ENCODE peak calls at places on chromosomes 4 and X, in six cellular contexts. E is left lung, P is cardiac fibroblast, F is HFF-Myc, X is astrocyte of the spinal cord, Y is SK-N-SH. N is an unnamed sample.

GRCh38 chr4:8439914-8440490 is 521 bp downstream of the ACOX3 start:
- DNase-seq in E (no peak), P (peak; percentile 43), F (no peak), X (no peak), Y (no peak), N (no peak)

GRCh38 chrX:13815664-13816063 is 1.2 kb downstream of the GPM6B start:
- DNase-seq in E (no peak), P (no peak), F (no peak), X (no peak), Y (no peak), N (no peak)

GRCh38 chr4:186291256-186291890 is 25.4 kb downstream of the F11 start:
- DNase-seq in E (no peak), P (no peak), F (no peak), X (no peak), Y (no peak), N (no peak)

GRCh38 chr4:27141530-27141929 is 280.9 kb downstream of the STIM2 start:
- DNase-seq in E (no peak), P (no peak), F (no peak), X (no peak), Y (no peak), N (no peak)

GRCh38 chr4:16140520-16141249 is 56.9 kb upstream of the PROM1 start:
- DNase-seq in E (no peak), P (peak; percentile 92), F (peak; percentile 70), X (peak; percentile 98), Y (no peak), N (peak; percentile 91)

GRCh38 chr4:155077860-155078259 is 130.6 kb upstream of the NPY2R start:
- DNase-seq in E (no peak), P (no peak), F (no peak), X (no peak), Y (no peak), N (no peak)

GRCh38 chrX:11386001-11386523 is 92.8 kb downstream of the AMELX start:
- DNase-seq in E (no peak), P (peak; percentile 74), F (no peak), X (peak; percentile 61), Y (no peak), N (no peak)

GRCh38 chrX:109856974-109857373 is 123.9 kb upstream of the ACSL4 start:
- DNase-seq in E (no peak), P (peak; percentile 47), F (no peak), X (peak; percentile 42), Y (peak; percentile 19), N (no peak)

GRCh38 chr4:109969087-109969486 is 56.4 kb downstream of the EGF start:
- DNase-seq in E (no peak), P (no peak), F (no peak), X (no peak), Y (no peak), N (no peak)

GRCh38 chrX:118497180-118497814 is 1.7 kb downstream of the DOCK11 start:
- DNase-seq in E (no peak), P (no peak), F (no peak), X (no peak), Y (no peak), N (no peak)

GRCh38 chr4:42671431-42672194 is 14.7 kb upstream of the ATP8A1 start:
- DNase-seq in E (no peak), P (no peak), F (no peak), X (no peak), Y (no peak), N (no peak)

GRCh38 chrX:127038065-127038464 is 218.5 kb downstream of the PRR32 start:
- DNase-seq in E (no peak), P (no peak), F (no peak), X (no peak), Y (no peak), N (no peak)

GRCh38 chr4:61740950-61741638 is 541.0 kb downstream of the ADGRL3 start:
- DNase-seq in E (no peak), P (peak; percentile 33), F (no peak), X (no peak), Y (no peak), N (no peak)
- TF ChIP-seq CTCF in E (no peak), P (peak; percentile 28), F (no peak), X (no peak), Y (no peak), N (no peak)

GRCh38 chr4:151485541-151486131 is 76.7 kb downstream of the FHIP1A start:
- DNase-seq in E (no peak), P (no peak), F (no peak), X (no peak), Y (no peak), N (no peak)

GRCh38 chr4:151486166-151486565 is 77.2 kb downstream of the FHIP1A start:
- DNase-seq in E (no peak), P (peak; percentile 4), F (no peak), X (peak; percentile 68), Y (no peak), N (peak; percentile 63)

GRCh38 chr4:151484396-151485102 is 75.6 kb downstream of the FHIP1A start:
- DNase-seq in E (no peak), P (peak; percentile 66), F (peak; percentile 39), X (peak; percentile 91), Y (no peak), N (peak; percentile 53)

GRCh38 chr4:151489462-151490203 is 80.7 kb downstream of the FHIP1A start:
- DNase-seq in E (no peak), P (no peak), F (no peak), X (no peak), Y (no peak), N (no peak)

GRCh38 chr4:151488968-151489367 is 80.0 kb downstream of the FHIP1A start:
- DNase-seq in E (no peak), P (no peak), F (no peak), X (no peak), Y (no peak), N (no peak)
- H3K4me3 ChIP-seq in E (no peak overlapping the region), P (no peak overlapping the region), F (no peak overlapping the region), X (no peak overlapping the region), Y (no peak overlapping the region), N (no peak overlapping the region)

GRCh38 chrX:79588233-79588632 is 221.1 kb upstream of the ITM2A start:
- DNase-seq in E (no peak), P (no peak), F (no peak), X (no peak), Y (no peak), N (no peak)

DNA sequence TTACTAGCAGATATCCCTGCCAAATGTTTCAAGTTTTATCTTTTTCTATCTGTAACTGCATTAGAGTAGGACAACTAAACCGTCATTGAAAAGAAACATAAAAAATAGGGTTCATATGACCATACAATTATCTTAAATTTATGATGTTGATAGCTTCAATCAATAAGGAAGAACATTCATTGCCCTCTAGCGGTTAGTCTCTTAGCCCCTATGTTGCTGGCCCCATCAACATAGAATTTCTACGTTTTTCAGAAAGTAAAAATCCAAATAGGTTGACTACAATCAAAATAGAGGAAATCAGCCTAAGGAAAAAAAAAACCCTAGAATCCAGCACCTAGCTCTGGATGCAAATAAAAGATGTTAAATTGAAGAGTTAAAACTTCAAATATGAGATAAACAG is 225.1 kb upstream of the ITM2A start:
- DNase-seq in E (no peak), P (no peak), F (no peak), X (no peak), Y (peak; percentile 8), N (no peak)
- TF ChIP-seq CTCF in E (no peak), P (no peak), F (no peak), X (no peak), Y (peak; percentile 40), N (no peak)

DNA sequence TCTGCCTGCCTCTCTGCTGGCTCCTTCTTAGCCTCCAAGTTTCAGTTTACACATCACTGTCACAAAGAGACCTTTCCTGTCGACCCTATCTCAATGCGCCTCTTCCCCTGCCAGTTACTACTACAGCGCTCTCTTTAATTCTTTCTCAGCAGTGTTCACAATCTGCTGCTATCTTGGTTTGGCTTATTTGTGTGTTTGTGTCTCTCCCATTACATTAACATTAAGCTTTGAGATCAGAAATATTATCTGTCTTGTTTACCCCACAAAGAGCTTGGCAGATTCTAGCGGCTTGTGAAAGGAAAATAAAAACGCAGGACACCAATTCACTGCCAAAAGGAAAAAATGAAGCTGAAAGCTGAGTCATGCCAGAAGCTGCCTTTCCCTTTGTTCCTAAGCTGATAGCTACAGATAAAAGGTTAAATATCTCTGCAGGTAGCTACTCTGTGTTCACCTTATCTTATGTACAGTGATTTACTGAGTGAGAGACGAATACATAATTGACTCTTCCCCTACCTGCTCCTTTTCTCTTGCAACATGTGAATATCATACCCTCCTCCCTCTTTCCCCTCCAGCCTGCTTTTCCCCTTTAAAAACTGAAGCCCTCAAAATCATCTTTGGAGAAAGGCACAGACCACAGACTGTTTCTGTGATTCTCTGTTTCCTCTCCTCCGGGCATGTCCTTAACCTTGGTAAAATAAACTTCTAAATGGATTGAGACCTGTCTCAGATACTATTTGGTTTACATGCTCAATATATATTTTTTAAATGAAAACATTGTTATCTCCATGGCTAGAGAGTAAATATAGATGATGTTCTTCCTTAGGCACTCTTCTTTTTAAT is 19.3 kb upstream of the SLC9A7 start:
- DNase-seq in E (no peak), P (peak; percentile 64), F (no peak), X (peak; percentile 58), Y (no peak), N (no peak)
- H3K4me3 ChIP-seq in E (no peak overlapping the region), P (no peak overlapping the region), F (no peak overlapping the region), X (no peak overlapping the region), Y (no peak overlapping the region), N (no peak overlapping the region)

DNA sequence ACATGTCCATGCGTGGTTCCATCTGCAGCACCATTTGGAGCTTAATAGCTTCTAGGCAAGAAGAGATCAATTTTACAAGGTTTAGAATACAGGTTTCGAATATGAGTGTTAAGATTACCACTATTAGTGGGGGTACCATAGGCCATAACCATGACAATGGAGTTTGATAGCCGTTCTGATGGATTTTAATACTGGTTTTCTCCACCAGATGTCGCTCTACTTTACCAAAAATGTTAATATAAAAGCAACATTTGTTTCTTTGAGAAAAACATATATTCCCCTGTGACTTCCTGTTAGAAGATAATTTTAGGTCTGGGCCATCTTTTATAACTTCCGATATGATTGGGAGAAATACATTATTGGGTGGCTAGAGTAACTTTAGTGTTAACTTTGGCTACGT is 499.7 kb upstream of the POU3F4 start:
- DNase-seq in E (no peak), P (no peak), F (no peak), X (no peak), Y (no peak), N (no peak)
- TF ChIP-seq CTCF in E (peak; percentile 37), P (peak; percentile 25), F (no peak), X (peak; percentile 11), Y (peak; percentile 59), N (no peak)

DNA sequence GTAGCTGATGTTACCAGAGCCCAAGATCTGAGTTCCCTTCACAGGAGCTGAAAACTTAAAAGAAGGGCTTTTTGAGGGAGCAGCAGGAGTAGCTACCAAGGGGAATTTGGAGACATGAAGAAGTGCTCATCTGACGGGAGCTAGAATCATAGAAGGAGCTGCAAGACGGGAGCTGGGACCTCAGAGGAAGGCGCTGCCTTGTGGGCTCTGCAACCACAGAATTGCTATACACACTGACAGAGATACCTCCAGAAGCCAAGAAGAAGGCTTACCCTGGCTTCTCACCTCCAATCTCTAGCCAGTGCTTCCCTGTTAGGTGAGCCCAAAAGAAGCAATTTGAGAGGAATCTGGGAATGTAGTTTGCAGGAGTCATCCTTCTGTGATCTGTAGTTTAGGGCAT is 35.9 kb downstream of the DCAF8L2 start:
- DNase-seq in E (no peak), P (no peak), F (no peak), X (no peak), Y (no peak), N (no peak)
- H3K4me3 ChIP-seq in E (no peak overlapping the region), P (no peak overlapping the region), F (no peak overlapping the region), X (no peak overlapping the region), Y (no peak overlapping the region), N (no peak overlapping the region)

N was measured in AG04449.